ENCODE peak calls at places on chromosome 17, in seven cellular contexts. One of them, this sample, is unnamed.

GRCh38 chr17:78875738-78876597 is 27.0 kb downstream of the CEP295NL start:
- DNase-seq in brain microvascular endothelial cell: no peak
- DNase-seq in PC-9: peak; percentile 26
- DNase-seq in IMR-90: peak; percentile 47
- DNase-seq in fibroblast of villous mesenchyme: peak; percentile 78
- DNase-seq in mesendoderm: no peak
- DNase-seq in SJSA1: peak; percentile 73
- DNase-seq in this sample: no peak

GRCh38 chr17:64617125-64617780 is 44.9 kb downstream of the SMURF2 start:
- DNase-seq in brain microvascular endothelial cell: no peak
- DNase-seq in PC-9: no peak
- DNase-seq in IMR-90: peak; percentile 37
- DNase-seq in fibroblast of villous mesenchyme: no peak
- DNase-seq in mesendoderm: no peak
- DNase-seq in SJSA1: no peak
- DNase-seq in this sample: no peak

GRCh38 chr17:39750131-39751015 is 12.6 kb downstream of the GRB7 start:
- DNase-seq in brain microvascular endothelial cell: no peak
- DNase-seq in PC-9: peak; percentile 79
- DNase-seq in IMR-90: no peak
- DNase-seq in fibroblast of villous mesenchyme: no peak
- DNase-seq in mesendoderm: no peak
- DNase-seq in SJSA1: no peak
- DNase-seq in this sample: no peak

GRCh38 chr17:740240-741055 is 8.1 kb downstream of the TLCD3A start:
- DNase-seq in brain microvascular endothelial cell: no peak
- DNase-seq in PC-9: no peak
- DNase-seq in IMR-90: no peak
- DNase-seq in fibroblast of villous mesenchyme: no peak
- DNase-seq in mesendoderm: no peak
- DNase-seq in SJSA1: no peak
- DNase-seq in this sample: no peak

GRCh38 chr17:38667099-38667786 is 7.5 kb downstream of the EPOP start:
- DNase-seq in brain microvascular endothelial cell: peak; percentile 64
- DNase-seq in PC-9: peak; percentile 66
- DNase-seq in IMR-90: peak; percentile 70
- DNase-seq in fibroblast of villous mesenchyme: peak; percentile 70
- DNase-seq in mesendoderm: peak; percentile 82
- DNase-seq in SJSA1: peak; percentile 72
- DNase-seq in this sample: peak; percentile 78

GRCh38 chr17:40497704-40498103 is 3.7 kb downstream of the TNS4 start:
- DNase-seq in brain microvascular endothelial cell: no peak
- DNase-seq in PC-9: no peak
- DNase-seq in IMR-90: peak; percentile 61
- DNase-seq in fibroblast of villous mesenchyme: peak; percentile 38
- DNase-seq in mesendoderm: peak; percentile 69
- DNase-seq in SJSA1: no peak
- DNase-seq in this sample: no peak

GRCh38 chr17:82246365-82247174 is 17.7 kb downstream of the SLC16A3 start:
- DNase-seq in brain microvascular endothelial cell: peak; percentile 43
- DNase-seq in PC-9: peak; percentile 80
- DNase-seq in IMR-90: peak; percentile 63
- DNase-seq in fibroblast of villous mesenchyme: peak; percentile 65
- DNase-seq in mesendoderm: no peak
- DNase-seq in SJSA1: no peak
- DNase-seq in this sample: peak; percentile 80

GRCh38 chr17:28626818-28627217 is 12.8 kb upstream of the RSKR start:
- DNase-seq in brain microvascular endothelial cell: no peak
- DNase-seq in PC-9: no peak
- DNase-seq in IMR-90: no peak
- DNase-seq in fibroblast of villous mesenchyme: no peak
- DNase-seq in mesendoderm: no peak
- DNase-seq in SJSA1: no peak
- DNase-seq in this sample: no peak

GRCh38 chr17:45248132-45248936 is 13.6 kb downstream of the SPATA32 start:
- DNase-seq in brain microvascular endothelial cell: no peak
- DNase-seq in PC-9: peak; percentile 67
- DNase-seq in IMR-90: no peak
- DNase-seq in fibroblast of villous mesenchyme: no peak
- DNase-seq in mesendoderm: peak; percentile 81
- DNase-seq in SJSA1: no peak
- DNase-seq in this sample: peak; percentile 39

GRCh38 chr17:69723741-69724140 is 309.2 kb downstream of the MAP2K6 start:
- DNase-seq in brain microvascular endothelial cell: no peak
- DNase-seq in PC-9: no peak
- DNase-seq in IMR-90: no peak
- DNase-seq in fibroblast of villous mesenchyme: no peak
- DNase-seq in mesendoderm: peak; percentile 30
- DNase-seq in SJSA1: no peak
- DNase-seq in this sample: no peak

GRCh38 chr17:65191805-65192740 is 54.9 kb downstream of the RGS9 start:
- DNase-seq in brain microvascular endothelial cell: peak; percentile 80
- DNase-seq in PC-9: peak; percentile 47
- DNase-seq in IMR-90: peak; percentile 78
- DNase-seq in fibroblast of villous mesenchyme: peak; percentile 73
- DNase-seq in mesendoderm: peak; percentile 63
- DNase-seq in SJSA1: no peak
- DNase-seq in this sample: no peak

GRCh38 chr17:7557147-7557764 is 1.3 kb upstream of the TNFSF13 start:
- DNase-seq in brain microvascular endothelial cell: no peak
- DNase-seq in PC-9: no peak
- DNase-seq in IMR-90: no peak
- DNase-seq in fibroblast of villous mesenchyme: no peak
- DNase-seq in mesendoderm: no peak
- DNase-seq in SJSA1: no peak
- DNase-seq in this sample: peak; percentile 72

GRCh38 chr17:17565471-17566365 is 25.8 kb downstream of the PEMT start:
- DNase-seq in brain microvascular endothelial cell: no peak
- DNase-seq in PC-9: no peak
- DNase-seq in IMR-90: no peak
- DNase-seq in fibroblast of villous mesenchyme: peak; percentile 13
- DNase-seq in mesendoderm: no peak
- DNase-seq in SJSA1: no peak
- DNase-seq in this sample: peak; percentile 60

GRCh38 chr17:43360376-43360738 is 38.4 kb upstream of the ARL4D start:
- DNase-seq in brain microvascular endothelial cell: peak; percentile 73
- DNase-seq in PC-9: no peak
- DNase-seq in IMR-90: peak; percentile 97
- DNase-seq in fibroblast of villous mesenchyme: peak; percentile 94
- DNase-seq in mesendoderm: no peak
- DNase-seq in SJSA1: peak; percentile 86
- DNase-seq in this sample: peak; percentile 22

GRCh38 chr17:63843387-63844292 is 1.2 kb upstream of the SMARCD2 start:
- DNase-seq in brain microvascular endothelial cell: peak; percentile 27
- DNase-seq in PC-9: peak; percentile 26
- DNase-seq in IMR-90: peak; percentile 70
- DNase-seq in fibroblast of villous mesenchyme: peak; percentile 86
- DNase-seq in mesendoderm: no peak
- DNase-seq in SJSA1: peak; percentile 47
- DNase-seq in this sample: peak; percentile 88

GRCh38 chr17:27415090-27415795 is 41.0 kb upstream of the KSR1 start:
- DNase-seq in brain microvascular endothelial cell: no peak
- DNase-seq in PC-9: no peak
- DNase-seq in IMR-90: no peak
- DNase-seq in fibroblast of villous mesenchyme: peak; percentile 57
- DNase-seq in mesendoderm: no peak
- DNase-seq in SJSA1: no peak
- DNase-seq in this sample: no peak

GRCh38 chr17:61284174-61284573 is 115.5 kb upstream of the TBX2 start:
- DNase-seq in brain microvascular endothelial cell: peak; percentile 92
- DNase-seq in PC-9: no peak
- DNase-seq in IMR-90: peak; percentile 93
- DNase-seq in fibroblast of villous mesenchyme: peak; percentile 96
- DNase-seq in mesendoderm: no peak
- DNase-seq in SJSA1: peak; percentile 79
- DNase-seq in this sample: no peak

GRCh38 chr17:78665952-78666920 is 89.0 kb upstream of the DNAH17 start:
- DNase-seq in brain microvascular endothelial cell: no peak
- DNase-seq in PC-9: peak; percentile 71
- DNase-seq in IMR-90: no peak
- DNase-seq in fibroblast of villous mesenchyme: peak; percentile 46
- DNase-seq in mesendoderm: no peak
- DNase-seq in SJSA1: no peak
- DNase-seq in this sample: peak; percentile 78

GRCh38 chr17:28141783-28142182 is 99.3 kb downstream of the NLK start:
- DNase-seq in brain microvascular endothelial cell: no peak
- DNase-seq in PC-9: no peak
- DNase-seq in IMR-90: no peak
- DNase-seq in fibroblast of villous mesenchyme: no peak
- DNase-seq in mesendoderm: no peak
- DNase-seq in SJSA1: no peak
- DNase-seq in this sample: no peak

GRCh38 chr17:66637491-66637890 is 197.4 kb upstream of the CACNG5 start:
- DNase-seq in brain microvascular endothelial cell: no peak
- DNase-seq in PC-9: peak; percentile 52
- DNase-seq in IMR-90: no peak
- DNase-seq in fibroblast of villous mesenchyme: no peak
- DNase-seq in mesendoderm: no peak
- DNase-seq in SJSA1: no peak
- DNase-seq in this sample: no peak

GRCh38 chr17:10063730-10064221 is 134.6 kb downstream of the GAS7 start:
- DNase-seq in brain microvascular endothelial cell: no peak
- DNase-seq in PC-9: no peak
- DNase-seq in IMR-90: peak; percentile 31
- DNase-seq in fibroblast of villous mesenchyme: peak; percentile 69
- DNase-seq in mesendoderm: no peak
- DNase-seq in SJSA1: no peak
- DNase-seq in this sample: peak; percentile 73

GRCh38 chr17:55356440-55357328 is 65.0 kb downstream of the MMD start:
- DNase-seq in brain microvascular endothelial cell: peak; percentile 83
- DNase-seq in PC-9: peak; percentile 51
- DNase-seq in IMR-90: peak; percentile 57
- DNase-seq in fibroblast of villous mesenchyme: peak; percentile 64
- DNase-seq in mesendoderm: peak; percentile 92
- DNase-seq in SJSA1: peak; percentile 77
- DNase-seq in this sample: peak; percentile 56

GRCh38 chr17:65064452-65065019 is 8.0 kb upstream of the GNA13 start:
- DNase-seq in brain microvascular endothelial cell: peak; percentile 29
- DNase-seq in PC-9: peak; percentile 42
- DNase-seq in IMR-90: peak; percentile 88
- DNase-seq in fibroblast of villous mesenchyme: peak; percentile 66
- DNase-seq in mesendoderm: peak; percentile 95
- DNase-seq in SJSA1: peak; percentile 86
- DNase-seq in this sample: no peak

GRCh38 chr17:16929281-16929680 is 42.6 kb downstream of the TNFRSF13B start:
- DNase-seq in brain microvascular endothelial cell: no peak
- DNase-seq in PC-9: no peak
- DNase-seq in IMR-90: no peak
- DNase-seq in fibroblast of villous mesenchyme: no peak
- DNase-seq in mesendoderm: no peak
- DNase-seq in SJSA1: no peak
- DNase-seq in this sample: no peak

GRCh38 chr17:19341641-19342610 is 20.6 kb downstream of the B9D1 start:
- DNase-seq in brain microvascular endothelial cell: no peak
- DNase-seq in PC-9: no peak
- DNase-seq in IMR-90: peak; percentile 10
- DNase-seq in fibroblast of villous mesenchyme: peak; percentile 70
- DNase-seq in mesendoderm: peak; percentile 56
- DNase-seq in SJSA1: no peak
- DNase-seq in this sample: no peak

GRCh38 chr17:72588561-72588960 is 467.7 kb downstream of the SOX9 start:
- DNase-seq in brain microvascular endothelial cell: no peak
- DNase-seq in PC-9: no peak
- DNase-seq in IMR-90: no peak
- DNase-seq in fibroblast of villous mesenchyme: no peak
- DNase-seq in mesendoderm: no peak
- DNase-seq in SJSA1: no peak
- DNase-seq in this sample: no peak

GRCh38 chr17:43753488-43754129 is 5.0 kb downstream of the SOST start:
- DNase-seq in brain microvascular endothelial cell: no peak
- DNase-seq in PC-9: peak; percentile 17
- DNase-seq in IMR-90: peak; percentile 20
- DNase-seq in fibroblast of villous mesenchyme: no peak
- DNase-seq in mesendoderm: no peak
- DNase-seq in SJSA1: no peak
- DNase-seq in this sample: no peak

GRCh38 chr17:29292071-29292991 is 1.6 kb downstream of the NUFIP2 start:
- DNase-seq in brain microvascular endothelial cell: no peak
- DNase-seq in PC-9: peak; percentile 28
- DNase-seq in IMR-90: peak; percentile 15
- DNase-seq in fibroblast of villous mesenchyme: peak; percentile 55
- DNase-seq in mesendoderm: peak; percentile 63
- DNase-seq in SJSA1: peak; percentile 53
- DNase-seq in this sample: peak; percentile 91

GRCh38 chr17:42249681-42250446 is 26.3 kb downstream of the STAT5B start:
- DNase-seq in brain microvascular endothelial cell: no peak
- DNase-seq in PC-9: no peak
- DNase-seq in IMR-90: no peak
- DNase-seq in fibroblast of villous mesenchyme: no peak
- DNase-seq in mesendoderm: no peak
- DNase-seq in SJSA1: no peak
- DNase-seq in this sample: no peak
- H3K4me3 ChIP-seq in brain microvascular endothelial cell: no peak overlapping the region
- H3K4me3 ChIP-seq in PC-9: no peak overlapping the region
- H3K4me3 ChIP-seq in IMR-90: no peak overlapping the region
- H3K4me3 ChIP-seq in fibroblast of villous mesenchyme: no peak overlapping the region
- H3K4me3 ChIP-seq in mesendoderm: no peak overlapping the region
- H3K4me3 ChIP-seq in SJSA1: no peak overlapping the region
- H3K4me3 ChIP-seq in this sample: no peak overlapping the region

DNA sequence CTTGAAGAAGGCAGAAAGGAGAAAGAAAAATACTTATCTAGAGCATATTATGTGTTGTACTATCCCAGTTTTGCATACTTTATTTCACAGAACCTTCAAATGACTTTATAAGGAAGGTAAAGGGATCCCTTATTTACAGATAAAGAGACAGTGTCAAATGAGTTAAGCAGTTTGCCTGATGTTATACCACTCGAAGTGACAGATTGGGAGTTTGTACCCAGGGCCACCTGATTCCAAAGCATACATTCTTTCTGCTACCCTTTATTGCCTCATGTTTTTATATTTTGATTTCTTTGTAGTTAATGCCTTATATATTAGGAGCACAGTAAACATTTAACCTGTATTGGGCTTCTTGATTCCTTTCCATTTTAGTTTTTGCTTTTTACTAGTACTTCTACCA is 4.9 kb downstream of the EVI2B start:
- DNase-seq in brain microvascular endothelial cell: no peak
- DNase-seq in PC-9: no peak
- DNase-seq in IMR-90: no peak
- DNase-seq in fibroblast of villous mesenchyme: no peak
- DNase-seq in mesendoderm: no peak
- DNase-seq in SJSA1: no peak
- DNase-seq in this sample: no peak
- H3K4me3 ChIP-seq in brain microvascular endothelial cell: no peak overlapping the region
- H3K4me3 ChIP-seq in PC-9: no peak overlapping the region
- H3K4me3 ChIP-seq in IMR-90: no peak overlapping the region
- H3K4me3 ChIP-seq in fibroblast of villous mesenchyme: no peak overlapping the region
- H3K4me3 ChIP-seq in mesendoderm: no peak overlapping the region
- H3K4me3 ChIP-seq in SJSA1: no peak overlapping the region
- H3K4me3 ChIP-seq in this sample: no peak overlapping the region

GRCh38 chr17:2011421-2012371 is 13.4 kb downstream of the RTN4RL1 start:
- DNase-seq in brain microvascular endothelial cell: no peak
- DNase-seq in PC-9: peak; percentile 97
- DNase-seq in IMR-90: no peak
- DNase-seq in fibroblast of villous mesenchyme: no peak
- DNase-seq in mesendoderm: peak; percentile 58
- DNase-seq in SJSA1: no peak
- DNase-seq in this sample: no peak
- H3K4me3 ChIP-seq in brain microvascular endothelial cell: no peak overlapping the region
- H3K4me3 ChIP-seq in PC-9: peak overlapping the region; percentile 42
- H3K4me3 ChIP-seq in IMR-90: no peak overlapping the region
- H3K4me3 ChIP-seq in fibroblast of villous mesenchyme: no peak overlapping the region
- H3K4me3 ChIP-seq in mesendoderm: no peak overlapping the region
- H3K4me3 ChIP-seq in SJSA1: no peak overlapping the region
- H3K4me3 ChIP-seq in this sample: no peak overlapping the region

GRCh38 chr17:47957591-47958490 is at the start of gene PRR15L:
- DNase-seq in brain microvascular endothelial cell: no peak
- DNase-seq in PC-9: peak; percentile 76
- DNase-seq in IMR-90: no peak
- DNase-seq in fibroblast of villous mesenchyme: no peak
- DNase-seq in mesendoderm: no peak
- DNase-seq in SJSA1: no peak
- DNase-seq in this sample: no peak
- H3K4me3 ChIP-seq in brain microvascular endothelial cell: no peak within 1 kb of the TSS
- H3K4me3 ChIP-seq in PC-9: peak within 1 kb of the TSS; percentile 48
- H3K4me3 ChIP-seq in IMR-90: no peak within 1 kb of the TSS
- H3K4me3 ChIP-seq in fibroblast of villous mesenchyme: no peak within 1 kb of the TSS
- H3K4me3 ChIP-seq in mesendoderm: no peak within 1 kb of the TSS
- H3K4me3 ChIP-seq in SJSA1: no peak within 1 kb of the TSS
- H3K4me3 ChIP-seq in this sample: no peak within 1 kb of the TSS